ENCODE peak calls at places on chromosome 6, in four cellular contexts. Y is H1, S is H9, Q is mesendoderm. C is an unnamed sample.

GRCh38 chr6:139161817-139162284 is 27.0 kb downstream of the HECA start:
- DNase-seq in Y (no peak), S (no peak), Q (no peak), C (no peak)

GRCh38 chr6:84641076-84641475 is 123.3 kb downstream of the TBX18 start:
- DNase-seq in Y (no peak), S (no peak), Q (no peak), C (peak; percentile 18)

GRCh38 chr6:113565306-113565705 is 291.8 kb upstream of the MARCKS start:
- DNase-seq in Y (no peak), S (no peak), Q (no peak), C (peak; percentile 56)

GRCh38 chr6:1619666-1620503 is 10.2 kb downstream of the FOXC1 start:
- DNase-seq in Y (no peak), S (peak; percentile 75), Q (peak; percentile 61), C (no peak)

GRCh38 chr6:145548941-145549652 is 186.2 kb downstream of the EPM2A start:
- DNase-seq in Y (no peak), S (no peak), Q (no peak), C (peak; percentile 13)

GRCh38 chr6:20943036-20943627 is 408.9 kb downstream of the CDKAL1 start:
- DNase-seq in Y (no peak), S (no peak), Q (peak; percentile 19), C (no peak)

GRCh38 chr6:106972500-106972899 is 2.0 kb downstream of the CD24 start:
- DNase-seq in Y (no peak), S (no peak), Q (peak; percentile 40), C (no peak)

GRCh38 chr6:121961726-121962125 is 437.7 kb upstream of the HSF2 start:
- DNase-seq in Y (no peak), S (no peak), Q (no peak), C (no peak)

GRCh38 chr6:120056085-120056484 is 706.5 kb upstream of the MAN1A1 start:
- DNase-seq in Y (peak; percentile 33), S (peak; percentile 67), Q (peak; percentile 78), C (no peak)

GRCh38 chr6:157059781-157060180 is 263.5 kb downstream of the TMEM242 start:
- DNase-seq in Y (no peak), S (no peak), Q (no peak), C (no peak)

GRCh38 chr6:83978324-83978734 is 55.2 kb upstream of the MRAP2 start:
- DNase-seq in Y (no peak), S (no peak), Q (peak; percentile 37), C (no peak)

GRCh38 chr6:102493485-102493884 is 1100.0 kb downstream of the GRIK2 start:
- DNase-seq in Y (no peak), S (no peak), Q (no peak), C (no peak)
- H3K56ac ChIP-seq in Y (no peak overlapping the region), S (no peak overlapping the region), Q (no peak overlapping the region), C (no peak overlapping the region)

GRCh38 chr6:115055579-115055978 is 712.8 kb upstream of the HS3ST5 start:
- DNase-seq in Y (no peak), S (no peak), Q (no peak), C (no peak)
- H3K56ac ChIP-seq in Y (no peak overlapping the region), S (no peak overlapping the region), Q (no peak overlapping the region), C (no peak overlapping the region)

GRCh38 chr6:14776307-14776706 is 469.6 kb upstream of the JARID2 start:
- DNase-seq in Y (no peak), S (no peak), Q (no peak), C (no peak)
- H3K56ac ChIP-seq in Y (no peak overlapping the region), S (no peak overlapping the region), Q (no peak overlapping the region), C (no peak overlapping the region)

GRCh38 chr6:49935387-49935786 is 28.6 kb downstream of the DEFB114 start:
- DNase-seq in Y (no peak), S (no peak), Q (no peak), C (no peak)

GRCh38 chr6:49929340-49929739 is 34.6 kb downstream of the DEFB114 start:
- DNase-seq in Y (no peak), S (no peak), Q (no peak), C (no peak)

GRCh38 chr6:49934770-49935169 is 29.2 kb downstream of the DEFB114 start:
- DNase-seq in Y (no peak), S (no peak), Q (peak; percentile 1), C (no peak)

GRCh38 chr6:49937017-49937416 is 26.9 kb downstream of the DEFB114 start:
- DNase-seq in Y (no peak), S (no peak), Q (no peak), C (no peak)

DNA sequence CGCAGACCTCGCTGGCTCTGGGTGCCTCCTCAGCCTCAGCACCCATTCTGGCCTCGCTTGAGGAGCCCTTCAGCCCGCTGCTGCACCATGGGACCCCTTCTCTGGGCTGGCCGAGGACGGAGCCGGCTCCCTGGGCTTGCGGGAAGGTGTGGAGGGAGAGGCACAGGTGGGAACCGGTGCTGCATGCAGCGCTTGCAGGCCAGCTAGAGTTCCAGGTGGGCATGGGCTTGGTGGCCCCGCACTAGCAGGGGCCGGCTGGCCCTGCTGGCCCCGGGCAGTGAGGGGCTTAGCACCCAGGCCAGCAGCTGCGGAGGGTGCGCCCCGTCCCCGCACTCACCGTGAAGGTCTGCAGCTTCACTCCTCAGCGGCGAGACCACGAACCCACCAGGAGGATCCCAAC is 30.4 kb downstream of the DEFB114 start:
- DNase-seq in Y (no peak), S (peak; percentile 31), Q (no peak), C (no peak)
- H3K56ac ChIP-seq in Y (no peak overlapping the region), S (no peak overlapping the region), Q (no peak overlapping the region), C (no peak overlapping the region)

GRCh38 chr6:168333039-168333438 is 13.5 kb upstream of the DACT2 start:
- DNase-seq in Y (no peak), S (no peak), Q (peak; percentile 54), C (no peak)

GRCh38 chr6:168332020-168332419 is 12.4 kb upstream of the DACT2 start:
- DNase-seq in Y (peak; percentile 29), S (peak; percentile 76), Q (peak; percentile 97), C (no peak)

GRCh38 chr6:168335341-168335740 is 15.8 kb upstream of the DACT2 start:
- DNase-seq in Y (no peak), S (no peak), Q (no peak), C (no peak)

GRCh38 chr6:168333471-168333870 is 13.9 kb upstream of the DACT2 start:
- DNase-seq in Y (no peak), S (peak; percentile 69), Q (peak; percentile 51), C (no peak)

DNA sequence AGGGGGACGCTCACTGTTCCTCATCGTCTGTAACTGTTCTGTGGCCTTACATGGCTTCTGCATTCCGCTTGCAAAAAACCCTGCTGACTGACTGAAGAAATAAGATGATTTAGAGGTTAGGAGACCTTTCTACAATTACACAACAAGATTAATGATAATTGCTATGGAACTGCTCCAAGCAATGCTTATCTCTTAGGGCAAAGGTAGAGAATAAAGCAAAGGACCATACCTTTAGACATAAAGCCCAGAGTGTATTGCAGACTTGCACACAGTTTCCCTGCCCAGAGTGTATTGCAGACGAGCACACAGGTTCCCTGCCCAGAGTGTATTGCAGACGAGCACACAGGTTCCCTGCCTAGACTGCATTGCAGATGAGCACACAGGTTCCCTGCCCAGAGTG is 14.5 kb upstream of the DACT2 start:
- DNase-seq in Y (no peak), S (no peak), Q (no peak), C (no peak)
- H3K56ac ChIP-seq in Y (no peak overlapping the region), S (no peak overlapping the region), Q (no peak overlapping the region), C (no peak overlapping the region)

GRCh38 chr6:128455959-128456358 is 64.4 kb downstream of the PTPRK start:
- DNase-seq in Y (no peak), S (no peak), Q (no peak), C (peak; percentile 7)
- H3K56ac ChIP-seq in Y (no peak overlapping the region), S (no peak overlapping the region), Q (no peak overlapping the region), C (no peak overlapping the region)

GRCh38 chr6:169849396-169849795 is 98.0 kb downstream of the ERMARD start:
- DNase-seq in Y (no peak), S (no peak), Q (no peak), C (no peak)
- H3K56ac ChIP-seq in Y (no peak overlapping the region), S (no peak overlapping the region), Q (no peak overlapping the region), C (no peak overlapping the region)

GRCh38 chr6:158737710-158738615 is 81.2 kb downstream of the EZR start:
- DNase-seq in Y (no peak), S (no peak), Q (no peak), C (peak; percentile 65)

GRCh38 chr6:158737082-158737709 is 82.0 kb downstream of the EZR start:
- DNase-seq in Y (no peak), S (no peak), Q (no peak), C (no peak)

GRCh38 chr6:158744986-158745430 is 74.2 kb downstream of the EZR start:
- DNase-seq in Y (no peak), S (no peak), Q (no peak), C (no peak)

GRCh38 chr6:158742988-158743651 is 76.0 kb downstream of the EZR start:
- DNase-seq in Y (no peak), S (no peak), Q (no peak), C (no peak)

DNA sequence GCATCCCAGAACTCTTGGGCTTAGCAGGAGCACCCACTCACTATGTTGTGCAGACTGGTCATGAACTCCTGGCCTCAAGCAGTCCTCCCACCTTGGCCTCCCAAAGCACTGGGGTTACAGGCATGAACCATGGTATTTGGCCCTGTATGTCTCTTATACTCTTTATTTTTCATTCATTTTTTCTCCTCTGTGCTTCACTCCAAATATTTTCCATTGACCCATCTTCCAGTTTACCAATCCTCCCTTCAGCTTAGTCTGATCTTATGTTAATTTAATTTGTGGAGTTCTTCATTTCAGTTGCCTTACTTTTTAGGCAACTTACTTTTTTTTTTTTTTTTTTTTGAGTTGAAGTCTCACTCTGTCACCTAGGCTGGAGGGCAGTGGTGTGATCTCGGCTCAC is 79.5 kb downstream of the EZR start:
- DNase-seq in Y (no peak), S (no peak), Q (no peak), C (no peak)
- H3K56ac ChIP-seq in Y (no peak overlapping the region), S (no peak overlapping the region), Q (no peak overlapping the region), C (no peak overlapping the region)

DNA sequence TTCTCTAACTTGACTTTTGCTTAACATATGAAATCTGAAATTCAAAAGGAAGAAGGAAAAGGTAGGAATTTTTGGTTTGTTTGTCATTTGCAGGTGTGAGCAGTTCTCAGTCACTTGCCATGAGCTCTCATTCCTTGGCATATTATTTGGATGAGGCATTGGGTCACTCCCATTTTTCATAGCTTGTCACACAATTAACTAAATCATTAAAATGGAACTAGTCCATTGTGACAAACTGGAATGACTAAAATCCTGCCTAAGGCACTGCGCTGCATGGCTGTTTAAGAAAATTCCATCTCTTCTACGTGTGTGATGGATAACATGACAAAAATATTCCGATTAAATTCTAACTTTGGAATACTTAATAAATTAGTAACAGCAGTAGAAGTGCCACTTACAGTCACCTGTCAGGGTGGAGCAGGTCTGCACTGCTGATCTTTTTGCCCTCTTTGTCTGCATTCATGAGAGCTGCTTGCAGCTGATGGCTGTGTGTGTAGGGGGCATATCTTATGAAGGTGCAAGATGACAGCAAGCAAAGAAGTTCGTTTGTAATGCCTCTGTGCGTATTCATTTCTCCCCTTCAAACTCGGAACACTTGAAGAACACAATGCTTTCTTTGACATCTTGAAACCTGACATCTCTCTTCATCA is 1292.6 kb upstream of the MAP3K7 start:
- DNase-seq in Y (no peak), S (no peak), Q (no peak), C (no peak)
- H3K56ac ChIP-seq in Y (no peak overlapping the region), S (no peak overlapping the region), Q (no peak overlapping the region), C (no peak overlapping the region)

GRCh38 chr6:161104966-161105365 is 113.4 kb downstream of the MAP3K4 start:
- DNase-seq in Y (no peak), S (no peak), Q (no peak), C (peak; percentile 33)

GRCh38 chr6:161103475-161103874 is 111.9 kb downstream of the MAP3K4 start:
- DNase-seq in Y (no peak), S (no peak), Q (no peak), C (no peak)

GRCh38 chr6:161095916-161096315 is 104.3 kb downstream of the MAP3K4 start:
- DNase-seq in Y (no peak), S (no peak), Q (no peak), C (no peak)

GRCh38 chr6:161101517-161101916 is 109.9 kb downstream of the MAP3K4 start:
- DNase-seq in Y (no peak), S (no peak), Q (peak; percentile 17), C (peak; percentile 17)

GRCh38 chr6:161100072-161100471 is 108.5 kb downstream of the MAP3K4 start:
- DNase-seq in Y (no peak), S (no peak), Q (no peak), C (no peak)
- H3K56ac ChIP-seq in Y (no peak overlapping the region), S (no peak overlapping the region), Q (no peak overlapping the region), C (no peak overlapping the region)

C was measured in IMR-90.